ENCODE peak calls at places on chromosomes 2 and 18, in seven cellular contexts. X is A549, I is body of pancreas, P is breast epithelium, N is spleen, A is adrenal gland, B is heart left ventricle. E is an unnamed sample.

GRCh38 chr2:46644690-46645385 is 165.5 kb downstream of the TMEM247 start:
- DNase-seq in X (peak), I (no peak), P (no peak), N (no peak), A (no peak), B (no peak), E (no peak)

GRCh38 chr2:228039752-228040534 is 141.5 kb downstream of the SPHKAP start:
- DNase-seq in X (peak), I (no peak), P (no peak), N (no peak), A (no peak), B (no peak), E (no peak)

GRCh38 chr2:38064805-38065501 is 11.0 kb downstream of the CYP1B1 start:
- DNase-seq in X (peak), I (no peak), P (no peak), N (no peak), A (no peak), B (no peak), E (no peak)

GRCh38 chr2:222708274-222708710 is 36.8 kb downstream of the MOGAT1 start:
- DNase-seq in X (peak), I (peak), P (peak), N (peak), A (peak), B (peak), E (peak)

GRCh38 chr2:149989447-149990063 is 402.0 kb upstream of the MMADHC start:
- DNase-seq in X (peak), I (peak), P (no peak), N (no peak), A (peak), B (no peak), E (no peak)

GRCh38 chr2:634670-635395 is 42.4 kb downstream of the TMEM18 start:
- DNase-seq in X (peak), I (peak), P (no peak), N (no peak), A (peak), B (no peak), E (no peak)

GRCh38 chr2:230908595-230909191 is 16.3 kb downstream of the GPR55 start:
- DNase-seq in X (peak), I (no peak), P (peak), N (peak), A (peak), B (peak), E (no peak)

GRCh38 chr2:71263386-71263785 is 36.5 kb upstream of the PAIP2B start:
- DNase-seq in X (no peak), I (no peak), P (no peak), N (no peak), A (no peak), B (no peak), E (no peak)

GRCh38 chr2:62870966-62871365 is 165.5 kb downstream of the EHBP1 start:
- DNase-seq in X (no peak), I (no peak), P (no peak), N (no peak), A (no peak), B (no peak), E (no peak)

GRCh38 chr2:76268928-76269327 is 558.2 kb upstream of the GCFC2 start:
- DNase-seq in X (peak), I (peak), P (no peak), N (no peak), A (peak), B (no peak), E (no peak)

GRCh38 chr2:7427293-7428060 is 510.3 kb downstream of the RNF144A start:
- DNase-seq in X (peak), I (no peak), P (no peak), N (no peak), A (no peak), B (no peak), E (peak)

GRCh38 chr18:31065036-31065773 is 22.7 kb upstream of the DSC3 start:
- DNase-seq in X (no peak), I (no peak), P (no peak), N (no peak), A (no peak), B (no peak), E (no peak)

GRCh38 chr2:134460583-134460998 is 206.7 kb downstream of the MGAT5 start:
- DNase-seq in X (peak), I (peak), P (peak), N (peak), A (peak), B (peak), E (peak)

GRCh38 chr2:9590635-9591034 is 35.0 kb upstream of the ADAM17 start:
- DNase-seq in X (no peak), I (no peak), P (no peak), N (no peak), A (no peak), B (no peak), E (no peak)

GRCh38 chr2:155266579-155266978 is 568.1 kb downstream of the KCNJ3 start:
- DNase-seq in X (peak), I (no peak), P (no peak), N (no peak), A (no peak), B (no peak), E (no peak)

GRCh38 chr2:25879133-25879730 is 945 bp upstream of the ASXL2 start:
- DNase-seq in X (peak), I (no peak), P (no peak), N (no peak), A (no peak), B (no peak), E (no peak)

GRCh38 chr18:57352761-57353136 is 392 bp downstream of the ST8SIA3 start:
- DNase-seq in X (no peak), I (no peak), P (no peak), N (no peak), A (no peak), B (no peak), E (no peak)

GRCh38 chr2:223613017-223613950 is 11.1 kb upstream of the SCG2 start:
- DNase-seq in X (peak), I (peak), P (peak), N (no peak), A (peak), B (peak), E (peak)

GRCh38 chr2:239162141-239162821 is 238.5 kb downstream of the HDAC4 start:
- DNase-seq in X (no peak), I (peak), P (peak), N (peak), A (no peak), B (peak), E (peak)

GRCh38 chr2:217714268-217714643 is 288.5 kb downstream of the TNS1 start:
- DNase-seq in X (no peak), I (no peak), P (no peak), N (no peak), A (peak), B (peak), E (peak)

GRCh38 chr2:222688912-222689311 is 17.5 kb downstream of the MOGAT1 start:
- DNase-seq in X (no peak), I (no peak), P (no peak), N (no peak), A (no peak), B (no peak), E (no peak)

GRCh38 chr2:137945229-137945628 is 19.0 kb upstream of the HNMT start:
- DNase-seq in X (no peak), I (no peak), P (no peak), N (no peak), A (no peak), B (no peak), E (no peak)

GRCh38 chr2:147487286-147487979 is 357.4 kb upstream of the ACVR2A start:
- DNase-seq in X (no peak), I (no peak), P (no peak), N (no peak), A (no peak), B (no peak), E (no peak)

GRCh38 chr2:213231966-213232365 is 52.3 kb upstream of the SPAG16 start:
- DNase-seq in X (no peak), I (no peak), P (no peak), N (no peak), A (no peak), B (no peak), E (no peak)

GRCh38 chr2:19883971-19884720 is 17.6 kb downstream of the TTC32 start:
- DNase-seq in X (no peak), I (no peak), P (no peak), N (no peak), A (no peak), B (no peak), E (no peak)

GRCh38 chr2:851078-851477 is 99.6 kb upstream of the SNTG2 start:
- DNase-seq in X (no peak), I (no peak), P (no peak), N (no peak), A (no peak), B (no peak), E (no peak)

GRCh38 chr2:111099402-111099801 is 21.3 kb upstream of the BCL2L11 start:
- DNase-seq in X (no peak), I (no peak), P (no peak), N (no peak), A (no peak), B (no peak), E (no peak)

DNA sequence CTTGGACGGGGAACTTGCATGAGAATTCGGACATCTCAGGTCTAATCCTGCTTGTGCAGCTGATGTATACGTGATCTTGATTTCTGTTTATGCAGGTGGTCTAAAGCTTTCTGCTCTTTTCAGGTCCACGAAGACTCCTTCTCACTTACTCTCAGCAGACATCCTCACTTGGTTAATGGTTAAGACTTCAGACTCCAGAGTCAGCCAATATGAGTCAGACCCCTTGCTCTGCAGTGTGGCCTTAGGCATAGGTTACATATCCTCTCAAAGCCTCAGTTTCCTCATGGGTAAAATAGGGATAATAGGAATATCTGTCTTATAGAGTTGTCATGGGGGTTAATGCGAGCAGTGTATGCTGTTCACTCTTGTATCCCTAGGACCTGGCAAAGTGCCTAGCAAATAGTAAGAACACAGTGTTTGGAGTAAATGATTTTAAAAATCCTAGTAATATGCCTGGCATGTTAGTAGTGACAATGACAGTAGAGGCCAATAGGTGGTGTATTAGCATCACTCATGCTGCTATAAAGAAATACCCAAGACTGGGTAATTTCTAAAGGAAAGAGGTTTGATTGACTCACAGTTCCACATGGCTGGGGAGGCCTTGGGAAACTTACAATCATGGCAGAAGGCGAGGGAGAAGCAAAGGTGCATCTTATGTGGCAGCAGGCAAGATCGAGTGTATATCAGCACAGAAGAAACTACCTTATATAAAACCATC is 42.3 kb downstream of the XRCC5 start:
- DNase-seq in X (no peak), I (no peak), P (no peak), N (no peak), A (no peak), B (no peak), E (no peak)
- TF ChIP-seq CTCF in X (peak), I (no peak), P (no peak), N (no peak), A (peak), B (peak), E (no peak)

GRCh38 chr2:101253013-101253712 is 477 bp downstream of the CNOT11 start:
- DNase-seq in X (peak), I (peak), P (peak), N (peak), A (peak), B (peak), E (no peak)

GRCh38 chr2:101253713-101254085 is 1.0 kb downstream of the CNOT11 start:
- DNase-seq in X (no peak), I (no peak), P (no peak), N (no peak), A (no peak), B (no peak), E (no peak)

GRCh38 chr2:101249826-101250225 is 2.9 kb upstream of the CNOT11 start:
- DNase-seq in X (no peak), I (no peak), P (no peak), N (no peak), A (no peak), B (no peak), E (no peak)

GRCh38 chr2:101251844-101252407 is 760 bp upstream of the CNOT11 start:
- DNase-seq in X (peak), I (peak), P (no peak), N (no peak), A (no peak), B (no peak), E (no peak)

GRCh38 chr2:101252408-101253012 is at the start of gene CNOT11:
- DNase-seq in X (peak), I (peak), P (peak), N (peak), A (peak), B (peak), E (peak)
- TF ChIP-seq POLR2A in X (peak), I (peak), P (peak), N (peak), A (peak), B (peak), E (peak)

GRCh38 chr2:100208375-100208774 is 66.0 kb upstream of the AFF3 start:
- DNase-seq in X (no peak), I (no peak), P (no peak), N (no peak), A (no peak), B (no peak), E (no peak)
- TF ChIP-seq CTCF in X (no peak), I (no peak), P (no peak), N (no peak), A (no peak), B (no peak), E (peak)

GRCh38 chr2:58046585-58047372 is at the start of gene VRK2:
- DNase-seq in X (peak), I (peak), P (peak), N (peak), A (peak), B (peak), E (peak)
- TF ChIP-seq POLR2A in X (peak), I (peak), P (no peak), N (peak), A (peak), B (peak), E (peak)

DNA sequence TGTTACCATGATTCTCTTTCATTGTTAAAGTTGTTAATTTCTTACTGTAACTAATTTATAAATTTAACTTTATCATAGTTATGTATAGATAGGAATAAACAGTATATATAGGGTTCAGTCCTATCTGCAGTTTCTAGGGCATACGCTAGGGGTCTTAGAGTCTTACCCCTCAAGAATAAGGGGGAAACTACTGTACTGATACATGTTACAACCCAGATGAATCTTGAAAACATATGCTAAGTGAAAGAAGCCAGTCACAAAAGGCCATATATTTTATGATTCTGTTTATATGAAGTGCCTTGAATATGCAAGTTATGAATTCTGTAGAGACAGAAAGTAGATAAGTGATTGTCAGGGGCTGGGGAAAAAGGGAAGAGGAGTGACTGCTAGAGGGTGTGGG is 52.4 kb downstream of the RTN4 start:
- DNase-seq in X (no peak), I (no peak), P (no peak), N (no peak), A (no peak), B (no peak), E (no peak)
- TF ChIP-seq CTCF in X (no peak), I (no peak), P (no peak), N (no peak), A (no peak), B (no peak), E (no peak)